ENCODE peak calls at places on chromosomes 6 and 20, in five cellular contexts. One of them, this sample, is unnamed.

GRCh38 chr20:401682-402495 is 6.2 kb upstream of the RBCK1 start:
- DNase-seq in IMR-90: peak
- DNase-seq in testis: no peak
- DNase-seq in vagina: no peak
- DNase-seq in Peyer's patch: no peak
- DNase-seq in this sample: peak

GRCh38 chr6:83062225-83062624 is 3.4 kb downstream of the UBE3D start:
- DNase-seq in Peyer's patch: no peak
- DNase-seq in testis: no peak
- DNase-seq in IMR-90: peak
- DNase-seq in vagina: no peak
- DNase-seq in this sample: no peak

GRCh38 chr6:782141-782540 is 89.2 kb upstream of the EXOC2 start:
- DNase-seq in testis: no peak
- DNase-seq in vagina: no peak
- DNase-seq in Peyer's patch: no peak
- DNase-seq in IMR-90: no peak
- DNase-seq in this sample: no peak

GRCh38 chr6:20554326-20554725 is 20.1 kb downstream of the CDKAL1 start:
- DNase-seq in vagina: no peak
- DNase-seq in IMR-90: no peak
- DNase-seq in Peyer's patch: no peak
- DNase-seq in testis: no peak
- DNase-seq in this sample: no peak

GRCh38 chr20:53763707-53764415 is 170.2 kb upstream of the ZNF217 start:
- DNase-seq in vagina: no peak
- DNase-seq in IMR-90: peak
- DNase-seq in testis: no peak
- DNase-seq in Peyer's patch: no peak
- DNase-seq in this sample: no peak

GRCh38 chr6:139569561-139569960 is 195.1 kb upstream of the CITED2 start:
- DNase-seq in testis: no peak
- DNase-seq in Peyer's patch: no peak
- DNase-seq in vagina: no peak
- DNase-seq in IMR-90: peak
- DNase-seq in this sample: peak

GRCh38 chr6:167737205-167737830 is 89.4 kb upstream of the AFDN start:
- DNase-seq in testis: no peak
- DNase-seq in vagina: no peak
- DNase-seq in IMR-90: no peak
- DNase-seq in Peyer's patch: no peak
- DNase-seq in this sample: no peak

GRCh38 chr20:42093542-42094440 is 475.6 kb upstream of the CHD6 start:
- DNase-seq in vagina: no peak
- DNase-seq in IMR-90: no peak
- DNase-seq in Peyer's patch: no peak
- DNase-seq in testis: peak
- DNase-seq in this sample: no peak

GRCh38 chr20:54084727-54085368 is 14.5 kb upstream of the BCAS1 start:
- DNase-seq in testis: no peak
- DNase-seq in Peyer's patch: no peak
- DNase-seq in vagina: no peak
- DNase-seq in IMR-90: no peak
- DNase-seq in this sample: no peak

DNA sequence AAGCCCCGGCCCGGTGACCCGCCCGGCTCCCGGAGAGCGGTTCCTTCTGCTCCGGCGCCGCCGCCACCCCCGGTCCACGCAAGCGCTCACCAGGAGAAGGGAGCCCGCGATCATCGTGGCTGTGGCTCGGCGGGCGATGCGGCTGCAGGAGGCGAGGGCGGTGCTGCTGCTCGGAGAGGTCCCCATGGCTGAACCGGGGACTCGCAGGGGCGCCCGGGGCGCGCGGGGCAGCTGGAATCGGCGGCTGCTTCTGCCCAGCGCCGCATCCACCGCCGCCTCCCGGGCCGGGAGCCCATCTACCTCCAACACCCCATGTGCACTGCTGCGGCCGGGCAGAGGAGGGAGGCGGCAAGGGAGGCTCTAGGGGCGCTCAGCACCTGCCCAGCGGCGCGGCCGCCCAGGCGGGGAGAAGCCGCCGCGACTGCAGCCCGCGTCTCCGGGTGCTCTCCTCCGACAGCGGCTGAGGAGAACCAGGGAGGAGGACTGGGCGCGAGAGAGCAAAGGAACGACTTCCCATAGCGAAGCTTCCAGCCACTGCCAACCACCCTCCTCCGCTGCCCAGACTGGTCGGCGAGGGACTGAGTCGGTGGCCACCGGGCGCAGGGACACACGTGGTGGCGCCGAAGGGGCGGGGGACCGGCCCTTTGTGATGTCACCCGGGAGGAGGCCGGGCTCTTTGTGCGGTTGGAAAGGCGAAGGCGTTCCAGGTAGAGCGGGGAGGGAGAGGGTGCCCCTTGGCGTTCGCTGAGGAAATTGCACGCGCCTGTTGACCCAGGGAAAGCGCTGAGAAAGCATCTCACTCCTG is at the start of gene TNFRSF21:
- DNase-seq in vagina: no peak
- DNase-seq in Peyer's patch: peak
- DNase-seq in testis: peak
- DNase-seq in IMR-90: peak
- DNase-seq in this sample: peak
- TF ChIP-seq POLR2A in vagina: no peak
- TF ChIP-seq POLR2A in Peyer's patch: peak
- TF ChIP-seq POLR2A in testis: no peak
- TF ChIP-seq POLR2A in IMR-90: peak
- TF ChIP-seq POLR2A in this sample: peak

GRCh38 chr20:41038878-41039404 is 10.3 kb downstream of the TOP1 start:
- DNase-seq in Peyer's patch: no peak
- DNase-seq in IMR-90: no peak
- DNase-seq in vagina: no peak
- DNase-seq in testis: no peak
- DNase-seq in this sample: no peak

GRCh38 chr20:41035207-41035606 is 6.6 kb downstream of the TOP1 start:
- DNase-seq in Peyer's patch: no peak
- DNase-seq in IMR-90: no peak
- DNase-seq in vagina: no peak
- DNase-seq in testis: no peak
- DNase-seq in this sample: no peak

GRCh38 chr20:41037172-41037571 is 8.6 kb downstream of the TOP1 start:
- DNase-seq in vagina: no peak
- DNase-seq in testis: no peak
- DNase-seq in IMR-90: no peak
- DNase-seq in Peyer's patch: no peak
- DNase-seq in this sample: no peak

GRCh38 chr20:41040855-41041254 is 12.2 kb downstream of the TOP1 start:
- DNase-seq in Peyer's patch: no peak
- DNase-seq in IMR-90: no peak
- DNase-seq in vagina: no peak
- DNase-seq in testis: no peak
- DNase-seq in this sample: no peak

GRCh38 chr20:41038149-41038877 is 9.7 kb downstream of the TOP1 start:
- DNase-seq in testis: no peak
- DNase-seq in Peyer's patch: no peak
- DNase-seq in vagina: no peak
- DNase-seq in IMR-90: no peak
- DNase-seq in this sample: no peak
- TF ChIP-seq POLR2A in testis: no peak
- TF ChIP-seq POLR2A in Peyer's patch: no peak
- TF ChIP-seq POLR2A in vagina: no peak
- TF ChIP-seq POLR2A in IMR-90: no peak
- TF ChIP-seq POLR2A in this sample: no peak

GRCh38 chr20:39190666-39191570 is 228.8 kb downstream of the DHX35 start:
- DNase-seq in testis: no peak
- DNase-seq in Peyer's patch: no peak
- DNase-seq in IMR-90: peak
- DNase-seq in vagina: no peak
- DNase-seq in this sample: no peak

GRCh38 chr20:39188264-39188765 is 226.2 kb downstream of the DHX35 start:
- DNase-seq in IMR-90: no peak
- DNase-seq in vagina: no peak
- DNase-seq in Peyer's patch: no peak
- DNase-seq in testis: no peak
- DNase-seq in this sample: no peak
- TF ChIP-seq POLR2A in IMR-90: no peak
- TF ChIP-seq POLR2A in vagina: no peak
- TF ChIP-seq POLR2A in Peyer's patch: no peak
- TF ChIP-seq POLR2A in testis: no peak
- TF ChIP-seq POLR2A in this sample: no peak

DNA sequence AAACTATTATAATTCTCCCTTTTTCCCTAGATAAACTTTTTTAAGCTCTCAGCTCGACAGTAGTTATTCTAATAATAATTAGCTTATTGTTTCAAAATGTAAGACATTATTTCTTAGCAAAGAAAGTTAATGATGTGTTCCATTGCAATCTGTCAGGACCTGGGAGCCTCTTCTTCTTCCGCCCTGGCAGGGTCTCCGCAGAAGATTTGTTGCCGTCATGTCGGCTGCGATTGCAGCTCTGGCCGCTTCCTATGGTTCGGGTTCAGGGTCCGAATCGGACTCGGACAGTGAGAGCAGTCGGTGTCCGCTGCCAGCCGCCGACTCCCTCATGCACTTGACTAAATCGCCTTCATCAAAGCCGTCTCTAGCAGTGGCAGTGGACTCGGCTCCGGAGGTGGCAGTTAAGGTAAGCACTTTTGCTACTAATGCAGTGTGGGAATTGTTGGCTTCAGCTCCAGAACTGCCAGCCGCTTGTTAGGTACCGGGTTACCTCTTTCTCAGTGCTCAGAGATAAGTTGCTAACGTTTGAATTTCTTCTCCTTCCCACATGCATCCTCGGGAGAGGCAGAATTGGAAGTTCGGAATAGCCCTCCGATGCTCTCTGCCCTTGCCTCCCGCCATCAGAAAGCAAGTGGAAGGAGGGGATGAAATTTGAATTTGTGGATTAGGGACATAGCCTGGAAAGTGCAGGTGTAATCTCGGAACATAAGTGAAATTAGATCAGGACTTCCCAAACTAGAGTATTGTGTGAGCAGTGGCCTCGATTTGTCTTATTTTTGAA is at the start of gene CDC40:
- DNase-seq in IMR-90: no peak
- DNase-seq in Peyer's patch: peak
- DNase-seq in vagina: no peak
- DNase-seq in testis: peak
- DNase-seq in this sample: peak
- TF ChIP-seq POLR2A in IMR-90: no peak
- TF ChIP-seq POLR2A in Peyer's patch: peak
- TF ChIP-seq POLR2A in vagina: no peak
- TF ChIP-seq POLR2A in testis: no peak
- TF ChIP-seq POLR2A in this sample: peak

GRCh38 chr20:32461836-32462600 is 103.9 kb downstream of the ASXL1 start:
- DNase-seq in testis: no peak
- DNase-seq in IMR-90: no peak
- DNase-seq in vagina: no peak
- DNase-seq in Peyer's patch: no peak
- DNase-seq in this sample: no peak

GRCh38 chr20:32464401-32465091 is 106.4 kb downstream of the ASXL1 start:
- DNase-seq in IMR-90: no peak
- DNase-seq in vagina: no peak
- DNase-seq in Peyer's patch: no peak
- DNase-seq in testis: no peak
- DNase-seq in this sample: no peak

GRCh38 chr20:32465092-32465900 is 107.2 kb downstream of the ASXL1 start:
- DNase-seq in vagina: no peak
- DNase-seq in testis: no peak
- DNase-seq in IMR-90: peak
- DNase-seq in Peyer's patch: peak
- DNase-seq in this sample: no peak

GRCh38 chr20:32462900-32463641 is 104.9 kb downstream of the ASXL1 start:
- DNase-seq in Peyer's patch: peak
- DNase-seq in vagina: no peak
- DNase-seq in testis: peak
- DNase-seq in IMR-90: no peak
- DNase-seq in this sample: no peak

DNA sequence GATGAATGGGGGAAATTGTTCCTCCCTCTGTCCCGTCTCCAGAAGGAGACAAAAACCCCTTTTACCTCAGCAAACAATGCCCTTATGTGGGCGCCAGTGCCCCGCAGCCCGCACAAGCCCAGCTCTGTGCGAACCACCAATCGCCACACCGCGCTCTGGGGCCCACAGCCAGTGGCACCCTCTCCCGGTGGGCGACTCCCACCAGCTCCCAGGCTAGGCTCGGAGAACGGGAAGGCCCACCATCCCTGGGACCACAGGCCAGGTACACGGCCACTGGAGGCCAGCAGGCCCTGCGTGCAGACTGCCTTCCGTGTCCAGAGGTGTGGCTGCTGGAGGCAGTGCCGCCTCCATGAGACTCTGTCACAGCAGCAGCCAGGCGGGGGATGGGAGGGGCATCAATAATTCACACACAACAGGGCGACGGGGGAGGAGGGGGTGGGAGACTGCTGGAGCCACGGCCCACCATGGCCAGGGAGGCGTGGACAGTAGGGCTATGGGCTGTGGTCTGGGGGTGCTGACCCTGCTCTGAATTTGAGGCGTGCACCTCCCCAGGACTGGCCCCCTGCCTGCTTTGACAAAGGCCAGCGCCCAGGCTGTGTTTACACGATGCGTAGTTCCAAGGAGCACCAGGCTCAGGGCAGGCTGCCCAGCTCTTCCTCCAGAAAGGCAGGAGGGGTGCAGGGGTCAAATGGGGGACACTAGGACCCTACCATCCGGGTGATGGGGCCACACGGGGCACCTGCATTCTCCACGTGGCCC is 105.7 kb downstream of the ASXL1 start:
- DNase-seq in Peyer's patch: peak
- DNase-seq in vagina: no peak
- DNase-seq in IMR-90: no peak
- DNase-seq in testis: peak
- DNase-seq in this sample: no peak
- TF ChIP-seq POLR2A in Peyer's patch: peak
- TF ChIP-seq POLR2A in vagina: no peak
- TF ChIP-seq POLR2A in IMR-90: no peak
- TF ChIP-seq POLR2A in testis: no peak
- TF ChIP-seq POLR2A in this sample: no peak

GRCh38 chr20:18416478-18416877 is 50.4 kb downstream of the DZANK1 start:
- DNase-seq in vagina: no peak
- DNase-seq in Peyer's patch: no peak
- DNase-seq in testis: peak
- DNase-seq in IMR-90: no peak
- DNase-seq in this sample: no peak

GRCh38 chr20:18414140-18414539 is 52.7 kb downstream of the DZANK1 start:
- DNase-seq in testis: no peak
- DNase-seq in IMR-90: no peak
- DNase-seq in vagina: no peak
- DNase-seq in Peyer's patch: no peak
- DNase-seq in this sample: no peak

GRCh38 chr20:18412202-18412901 is 54.5 kb downstream of the DZANK1 start:
- DNase-seq in Peyer's patch: no peak
- DNase-seq in IMR-90: no peak
- DNase-seq in testis: no peak
- DNase-seq in vagina: no peak
- DNase-seq in this sample: no peak
- TF ChIP-seq POLR2A in Peyer's patch: no peak
- TF ChIP-seq POLR2A in IMR-90: no peak
- TF ChIP-seq POLR2A in testis: no peak
- TF ChIP-seq POLR2A in vagina: no peak
- TF ChIP-seq POLR2A in this sample: no peak

GRCh38 chr6:11766589-11767450 is 11.8 kb downstream of the ADTRP start:
- DNase-seq in testis: no peak
- DNase-seq in IMR-90: peak
- DNase-seq in vagina: no peak
- DNase-seq in Peyer's patch: no peak
- DNase-seq in this sample: no peak
- TF ChIP-seq POLR2A in testis: no peak
- TF ChIP-seq POLR2A in IMR-90: no peak
- TF ChIP-seq POLR2A in vagina: no peak
- TF ChIP-seq POLR2A in Peyer's patch: no peak
- TF ChIP-seq POLR2A in this sample: no peak

This sample was measured in erythroblast.